ENCODE peak calls at places on chromosomes 16 and 17, in four cellular contexts. A is HepG2, V is HCT116, T is K562. G is an unnamed sample.

GRCh38 chr16:28192811-28193529 is 18.8 kb downstream of the XPO6 start:
- DNase-seq in A (no peak), V (no peak), T (no peak), G (no peak)

GRCh38 chr16:85248269-85248668 is 136.0 kb upstream of the CIBAR2 start:
- DNase-seq in A (no peak), V (no peak), T (no peak), G (no peak)

GRCh38 chr17:6086603-6087400 is 16.6 kb downstream of the WSCD1 start:
- DNase-seq in A (no peak), V (no peak), T (no peak), G (no peak)

GRCh38 chr16:74304164-74304834 is 7.7 kb downstream of the PSMD7 start:
- DNase-seq in A (peak), V (no peak), T (no peak), G (no peak)

GRCh38 chr17:48835971-48836370 is 5.1 kb downstream of the CALCOCO2 start:
- DNase-seq in A (no peak), V (no peak), T (no peak), G (no peak)

GRCh38 chr17:14201595-14201994 is 35.1 kb downstream of the CDRT15 start:
- DNase-seq in A (no peak), V (no peak), T (no peak), G (no peak)

GRCh38 chr16:56093055-56093454 is 98.2 kb upstream of the GNAO1 start:
- DNase-seq in A (no peak), V (no peak), T (no peak), G (no peak)

GRCh38 chr17:72587773-72588511 is 467.1 kb downstream of the SOX9 start:
- DNase-seq in A (peak), V (no peak), T (no peak), G (no peak)

GRCh38 chr17:39225974-39226683 is 384 bp upstream of the STAC2 start:
- DNase-seq in A (no peak), V (no peak), T (peak), G (no peak)

GRCh38 chr17:39071573-39071972 is 79.9 kb downstream of the PLXDC1 start:
- DNase-seq in A (no peak), V (no peak), T (no peak), G (no peak)

GRCh38 chr17:38613981-38614779 is 8.4 kb upstream of the SRCIN1 start:
- DNase-seq in A (peak), V (no peak), T (no peak), G (no peak)

GRCh38 chr16:56603589-56603988 is 4.8 kb upstream of the MT2A start:
- DNase-seq in A (peak), V (peak), T (peak), G (no peak)

GRCh38 chr17:38469875-38470274 is 41.6 kb downstream of the ARHGAP23 start:
- DNase-seq in A (no peak), V (no peak), T (peak), G (no peak)

GRCh38 chr17:56594528-56595418 is 1.3 kb downstream of the NOG start:
- DNase-seq in A (no peak), V (no peak), T (no peak), G (no peak)

GRCh38 chr17:31598921-31599571 is 207.6 kb downstream of the RAB11FIP4 start:
- DNase-seq in A (peak), V (no peak), T (no peak), G (no peak)

GRCh38 chr17:50125420-50125997 is 4.5 kb downstream of the SAMD14 start:
- DNase-seq in A (no peak), V (no peak), T (no peak), G (no peak)

GRCh38 chr17:77110006-77110374 is 30.8 kb upstream of the SEC14L1 start:
- DNase-seq in A (no peak), V (no peak), T (no peak), G (no peak)

GRCh38 chr17:49527927-49528651 is 33.0 kb downstream of the NGFR start:
- DNase-seq in A (no peak), V (no peak), T (no peak), G (no peak)

GRCh38 chr16:85169333-85170065 is 57.2 kb upstream of the CIBAR2 start:
- DNase-seq in A (no peak), V (no peak), T (peak), G (no peak)

GRCh38 chr16:10616744-10617640 is 36.6 kb upstream of the EMP2 start:
- DNase-seq in A (peak), V (peak), T (no peak), G (no peak)

GRCh38 chr16:11142261-11142630 is 113.8 kb downstream of the SOCS1 start:
- DNase-seq in A (no peak), V (no peak), T (no peak), G (no peak)

GRCh38 chr16:8571061-8571596 is 19.2 kb downstream of the TMEM114 start:
- DNase-seq in A (peak), V (no peak), T (no peak), G (no peak)

GRCh38 chr16:11743308-11744074 is 834 bp upstream of the TXNDC11 start:
- DNase-seq in A (peak), V (peak), T (peak), G (peak)

GRCh38 chr16:64122177-64122576 is 999.7 kb downstream of the CDH11 start:
- DNase-seq in A (no peak), V (no peak), T (no peak), G (no peak)

GRCh38 chr16:27281285-27281684 is 12.7 kb upstream of the NSMCE1 start:
- DNase-seq in A (no peak), V (no peak), T (no peak), G (no peak)

GRCh38 chr17:13359774-13360173 is 242.0 kb downstream of the HS3ST3A1 start:
- DNase-seq in A (no peak), V (no peak), T (no peak), G (no peak)

GRCh38 chr17:48162946-48163506 is 55.5 kb downstream of the SNX11 start:
- DNase-seq in A (peak), V (no peak), T (no peak), G (no peak)

GRCh38 chr17:7215652-7216139 is 3.9 kb downstream of the DLG4 start:
- DNase-seq in A (no peak), V (no peak), T (peak), G (no peak)

GRCh38 chr17:79463421-79464309 is 147.2 kb downstream of the RBFOX3 start:
- DNase-seq in A (no peak), V (no peak), T (no peak), G (no peak)

GRCh38 chr17:37413875-37414519 is 7.3 kb downstream of the TADA2A start:
- DNase-seq in A (no peak), V (no peak), T (no peak), G (no peak)

GRCh38 chr17:1005361-1005946 is 8.5 kb downstream of the TIMM22 start:
- DNase-seq in A (no peak), V (no peak), T (no peak), G (no peak)

GRCh38 chr17:65294184-65294719 is 157.1 kb downstream of the RGS9 start:
- DNase-seq in A (peak), V (peak), T (peak), G (peak)

GRCh38 chr16:588639-588888 is 1.3 kb upstream of the RAB40C start:
- DNase-seq in A (no peak), V (no peak), T (no peak), G (no peak)

GRCh38 chr16:85994492-85995433 is 95.8 kb downstream of the IRF8 start:
- DNase-seq in A (no peak), V (no peak), T (no peak), G (no peak)

GRCh38 chr16:72905581-72905980 is 142.3 kb downstream of the ZFHX3 start:
- DNase-seq in A (no peak), V (no peak), T (no peak), G (no peak)

GRCh38 chr17:76278952-76279741 is 14.0 kb downstream of the UBALD2 start:
- DNase-seq in A (peak), V (peak), T (peak), G (no peak)

GRCh38 chr16:3998793-3999478 is 117.3 kb downstream of the ADCY9 start:
- DNase-seq in A (no peak), V (no peak), T (no peak), G (no peak)

GRCh38 chr16:2537451-2538379 is at the start of gene PDPK1:
- DNase-seq in A (peak), V (peak), T (peak), G (peak)
- TF ChIP-seq REST in A (no peak), V (no peak), T (no peak), G (no peak)

DNA sequence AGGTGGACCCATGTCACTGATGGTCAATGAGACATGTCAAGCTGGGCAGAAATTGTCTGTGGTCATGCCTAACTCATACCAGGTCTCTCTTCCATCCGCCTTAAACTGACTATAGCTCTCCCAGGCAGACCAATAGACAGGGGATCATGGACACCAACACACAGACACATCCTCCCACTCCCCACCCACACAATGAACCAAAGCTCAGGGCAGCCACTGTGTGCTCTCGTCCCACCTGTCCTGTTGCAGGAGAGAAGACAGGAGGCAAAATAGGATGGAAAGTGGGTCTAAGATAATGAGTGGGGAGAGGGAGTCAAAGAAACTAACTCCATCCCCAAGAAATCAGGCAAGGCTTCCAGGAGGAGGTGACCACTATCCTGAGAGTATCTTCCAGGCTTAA is 3.2 kb downstream of the PYY start:
- DNase-seq in A (no peak), V (no peak), T (no peak), G (no peak)
- TF ChIP-seq TCF7L2 in A (no peak), V (no peak), T (no peak), G (no peak)

DNA sequence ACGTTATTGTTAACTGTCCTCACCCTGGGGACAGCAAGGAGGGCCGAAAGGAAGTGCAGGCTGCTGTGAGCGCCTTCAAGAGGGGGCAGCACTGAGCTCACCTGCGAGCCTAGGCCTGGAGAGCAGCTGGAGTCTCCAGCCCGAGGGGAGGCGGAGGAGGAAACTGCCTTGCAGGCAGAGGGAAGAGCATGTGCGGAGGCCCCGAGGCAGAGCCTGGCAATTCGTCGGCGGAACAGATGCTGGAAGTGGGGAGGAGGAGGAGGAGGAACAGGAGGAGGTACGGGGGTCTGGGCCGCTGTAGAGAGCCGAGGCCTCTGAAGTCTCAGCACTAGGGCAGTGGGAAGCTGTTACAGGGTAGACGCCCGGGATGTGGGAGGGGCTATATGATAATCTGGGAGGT is 49.6 kb upstream of the PLCG2 start:
- DNase-seq in A (peak), V (peak), T (no peak), G (no peak)
- TF ChIP-seq POLR2AphosphoS5 in A (no peak), V (no peak), T (no peak), G (no peak)

GRCh38 chr16:66454751-66455150 is 27.7 kb downstream of the BEAN1 start:
- DNase-seq in A (no peak), V (no peak), T (no peak), G (no peak)
- TF ChIP-seq REST in A (no peak), V (no peak), T (no peak), G (no peak)

DNA sequence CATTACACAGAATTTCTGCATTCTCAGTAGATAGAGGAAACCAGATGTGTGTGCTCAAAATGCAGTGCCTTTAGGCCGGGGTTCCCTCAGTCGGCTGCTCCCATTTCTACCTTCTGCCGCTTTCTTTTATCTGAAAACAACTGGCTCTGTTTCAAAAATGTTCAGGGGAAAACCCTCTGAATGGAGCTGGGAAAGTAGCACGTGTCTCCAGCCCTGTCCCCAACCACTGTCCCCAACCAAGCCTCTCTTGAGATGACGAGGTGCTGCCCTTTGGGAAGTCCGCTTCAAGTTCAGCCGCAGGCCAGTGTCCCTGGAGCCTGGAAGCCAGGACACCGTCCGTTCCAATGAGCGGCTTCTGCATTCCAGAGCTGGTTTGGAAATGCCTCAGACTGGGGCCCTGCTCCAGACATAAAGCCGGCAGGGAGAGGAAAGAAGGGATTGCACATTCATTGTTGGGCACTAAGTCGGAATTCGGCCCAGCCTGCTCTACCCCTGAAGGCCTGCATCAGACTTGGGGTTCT is 111.2 kb downstream of the BANP start:
- DNase-seq in A (no peak), V (no peak), T (no peak), G (no peak)
- TF ChIP-seq TCF7L2 in A (no peak), V (no peak), T (no peak), G (no peak)

GRCh38 chr17:73593249-73593965 is 50.8 kb downstream of the SDK2 start:
- DNase-seq in A (no peak), V (no peak), T (no peak), G (no peak)
- TF ChIP-seq POLR2AphosphoS5 in A (no peak), V (no peak), T (no peak), G (no peak)

DNA sequence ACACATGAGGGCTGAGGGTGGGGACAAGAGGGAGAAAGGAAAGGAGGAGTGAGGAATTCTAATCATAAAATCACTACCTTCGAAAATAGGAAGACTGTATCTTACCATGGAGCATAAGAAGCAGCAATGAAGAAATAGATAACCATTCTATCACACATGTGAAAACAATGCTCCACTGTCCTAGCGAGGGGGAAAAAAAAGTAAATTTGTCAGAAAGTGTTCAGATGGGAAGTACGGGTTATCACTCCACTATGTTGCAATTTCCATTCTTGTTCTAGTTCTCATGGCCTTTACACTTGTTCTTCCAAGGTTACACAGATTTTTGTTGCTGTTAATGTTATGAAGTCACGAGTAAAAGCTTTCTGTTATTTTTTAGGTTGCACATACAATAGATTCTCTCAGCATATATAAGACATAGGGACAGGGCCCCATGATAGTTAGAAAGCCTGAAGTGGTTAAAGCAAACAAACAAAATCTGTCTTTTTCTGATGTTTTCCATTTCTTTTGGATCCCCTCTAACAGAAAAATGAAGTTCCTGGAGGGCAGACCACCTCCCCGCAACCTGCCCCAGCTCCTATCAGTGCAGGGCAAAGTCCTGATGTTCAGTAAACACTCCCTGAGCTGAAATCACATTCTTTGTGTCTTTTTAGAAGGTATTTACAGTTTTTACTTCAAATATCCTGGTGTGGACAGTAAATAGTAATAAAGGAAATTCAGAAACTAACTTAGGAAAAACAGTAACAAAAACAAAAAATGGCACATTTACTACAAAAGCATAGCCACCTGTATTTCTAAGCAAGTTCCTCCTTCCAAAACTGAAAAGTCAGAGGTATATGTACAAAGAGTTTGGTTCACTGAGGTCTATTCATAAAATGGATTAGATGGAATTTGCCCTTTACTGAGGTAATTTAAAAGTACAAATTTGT is 13.7 kb downstream of the MMD start:
- DNase-seq in A (peak), V (no peak), T (no peak), G (no peak)
- TF ChIP-seq REST in A (no peak), V (no peak), T (no peak), G (no peak)